ENCODE peak calls at places on chromosomes 11 and 22, in nine cellular contexts. Z is NCI-H1436; W is stimulated activated CD4-positive, alpha-beta T cell treated with anti-CD3 and anti-CD28 coated beads, Interleukin-2, amount 100 ng/mL, for 48 hours; K is AG08395; R is T-helper 22 cell; T is thoracic aorta; U is G401; D is nephron progenitor cell; Y is stomach. M is an unnamed sample.

GRCh38 chr11:7321708-7322448 is 70.2 kb downstream of the SYT9 start:
- DNase-seq in Y (no peak), R (no peak), D (no peak), W (no peak), U (peak; percentile 83), T (no peak), Z (no peak), K (no peak), M (no peak)

GRCh38 chr11:2367266-2368160 is 9.6 kb upstream of the CD81 start:
- DNase-seq in R (no peak), Z (no peak), Y (no peak), U (no peak), D (no peak), K (no peak), W (no peak), T (no peak), M (no peak)

GRCh38 chr22:36871669-36872081 is 10.9 kb downstream of the NCF4 start:
- DNase-seq in Y (no peak), W (no peak), T (no peak), R (no peak), D (no peak), U (no peak), K (no peak), Z (no peak), M (no peak)

GRCh38 chr11:36265793-36266628 is 23.2 kb downstream of the COMMD9 start:
- DNase-seq in D (peak; percentile 77), T (no peak), Y (peak; percentile 60), K (peak; percentile 73), Z (peak; percentile 49), U (peak; percentile 57), W (peak; percentile 64), R (no peak), M (no peak)

GRCh38 chr11:90468923-90469322 is 246.1 kb upstream of the CHORDC1 start:
- DNase-seq in W (no peak), K (no peak), D (no peak), T (no peak), Y (no peak), R (no peak), Z (no peak), U (no peak), M (no peak)

GRCh38 chr11:118129475-118130196 is 23.0 kb downstream of the SCN4B start:
- DNase-seq in D (no peak), T (no peak), Y (no peak), K (no peak), U (no peak), R (no peak), Z (no peak), W (no peak), M (no peak)

GRCh38 chr11:132858203-132858602 is 674.1 kb downstream of the OPCML start:
- DNase-seq in U (peak; percentile 83), W (no peak), K (peak; percentile 43), Y (no peak), T (no peak), D (peak; percentile 43), Z (no peak), R (no peak), M (no peak)

GRCh38 chr11:102971766-102972165 is 16.2 kb upstream of the MMP13 start:
- DNase-seq in W (no peak), K (peak; percentile 69), Z (no peak), Y (no peak), T (no peak), D (no peak), U (no peak), R (no peak), M (peak; percentile 80)

GRCh38 chr11:5345831-5346230 is 2.5 kb upstream of the OR51B5 start:
- DNase-seq in Z (no peak), R (no peak), K (no peak), U (no peak), Y (no peak), T (no peak), W (no peak), D (no peak), M (no peak)

M was measured in GM04503.